ENCODE peak calls at places on chromosomes 11 and 22, in six cellular contexts. V is brain microvascular endothelial cell, B is HCT116, O is left ventricle myocardium inferior, A is psoas muscle, Y is body of pancreas. X is an unnamed sample.

GRCh38 chr11:94398101-94398500 is 3.1 kb downstream of the GPR83 start:
- DNase-seq in V (no peak), B (no peak), O (no peak), A (no peak), Y (no peak), X (no peak)

GRCh38 chr22:43891360-43892182 is at the start of gene PNPLA5:
- DNase-seq in V (peak; percentile 28), B (no peak), O (no peak), A (peak; percentile 40), Y (no peak), X (no peak)

GRCh38 chr11:28910926-28911325 is 802.7 kb downstream of the METTL15 start:
- DNase-seq in V (no peak), B (no peak), O (no peak), A (no peak), Y (no peak), X (no peak)

GRCh38 chr11:120375076-120375475 is 38.9 kb downstream of the ARHGEF12 start:
- DNase-seq in V (peak; percentile 60), B (no peak), O (no peak), A (no peak), Y (no peak), X (no peak)

GRCh38 chr22:38734203-38735100 is 21.3 kb downstream of the SUN2 start:
- DNase-seq in V (no peak), B (no peak), O (peak; percentile 11), A (peak; percentile 37), Y (no peak), X (no peak)

GRCh38 chr11:108609681-108610080 is 16.1 kb upstream of the EXPH5 start:
- DNase-seq in V (peak; percentile 74), B (no peak), O (no peak), A (no peak), Y (no peak), X (peak; percentile 69)

GRCh38 chr11:87137711-87138110 is 100.0 kb downstream of the TMEM135 start:
- DNase-seq in V (no peak), B (no peak), O (no peak), A (no peak), Y (no peak), X (no peak)

GRCh38 chr11:72594493-72595291 is 79.5 kb downstream of the PDE2A start:
- DNase-seq in V (no peak), B (no peak), O (no peak), A (no peak), Y (no peak), X (no peak)

GRCh38 chr22:50700387-50701075 is 27.9 kb downstream of the SHANK3 start:
- DNase-seq in V (no peak), B (no peak), O (peak; percentile 9), A (peak; percentile 44), Y (peak; percentile 9), X (no peak)

GRCh38 chr22:43720718-43721117 is 91.4 kb downstream of the EFCAB6 start:
- DNase-seq in V (no peak), B (no peak), O (no peak), A (no peak), Y (no peak), X (no peak)

GRCh38 chr22:44615602-44616180 is 86.3 kb upstream of the PRR5 start:
- DNase-seq in V (no peak), B (no peak), O (no peak), A (peak; percentile 26), Y (no peak), X (no peak)

GRCh38 chr22:19973551-19974183 is 32.0 kb upstream of the TXNRD2 start:
- DNase-seq in V (no peak), B (no peak), O (no peak), A (no peak), Y (no peak), X (no peak)
- H3K27ac ChIP-seq in V (no peak overlapping the region), B (no peak overlapping the region), O (no peak overlapping the region), A (no peak overlapping the region), Y (no peak overlapping the region), X (no peak overlapping the region)

DNA sequence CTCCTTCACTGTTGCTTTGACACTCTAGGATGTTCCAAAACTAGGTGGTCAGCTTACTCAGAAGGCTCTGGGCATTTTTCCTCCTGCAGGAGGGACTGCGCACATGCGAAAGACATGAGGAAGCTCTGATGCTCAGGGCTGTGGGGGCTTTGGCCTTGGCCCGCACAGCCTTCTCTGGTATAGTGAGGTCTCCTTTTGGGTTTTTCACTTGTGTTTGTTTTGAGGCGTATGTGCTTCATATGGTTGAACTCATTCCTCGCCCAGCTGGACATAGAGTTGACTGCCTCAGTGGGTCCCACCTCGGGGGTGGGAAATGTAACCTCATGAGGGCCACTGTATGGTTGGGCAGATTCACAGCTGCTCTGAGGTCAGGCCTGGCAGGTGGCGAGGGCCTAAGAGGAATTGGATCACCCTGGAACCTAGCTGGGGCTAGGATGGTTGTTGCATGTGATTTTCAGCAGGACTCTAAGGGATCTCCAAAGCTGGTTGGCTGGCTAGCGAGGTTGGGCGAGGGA is 63.7 kb downstream of the PTPRJ start:
- DNase-seq in V (no peak), B (no peak), O (no peak), A (no peak), Y (no peak), X (no peak)
- H3K27ac ChIP-seq in V (no peak overlapping the region), B (no peak overlapping the region), O (no peak overlapping the region), A (no peak overlapping the region), Y (peak overlapping the region; percentile 9), X (no peak overlapping the region)

DNA sequence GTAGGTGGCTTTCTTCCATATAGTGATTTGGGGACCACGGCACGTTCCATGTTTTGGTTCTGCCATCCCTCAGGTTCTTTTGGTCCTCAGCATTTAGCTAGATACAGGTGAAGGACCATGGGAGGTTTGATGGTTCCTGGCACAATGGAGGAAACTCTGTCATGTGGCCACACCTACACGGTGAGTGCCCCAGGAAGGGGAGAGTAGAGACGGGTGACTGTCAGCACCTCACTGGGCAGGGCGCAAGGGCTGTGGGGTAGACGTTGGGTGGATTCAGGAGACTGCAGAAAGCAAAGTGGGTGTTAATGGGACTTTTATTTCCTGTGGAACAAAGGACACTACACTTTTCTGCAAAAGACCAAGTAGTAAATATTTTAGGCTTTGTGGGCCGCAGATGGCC is 73.4 kb downstream of the PPP6R3 start:
- DNase-seq in V (no peak), B (no peak), O (no peak), A (no peak), Y (no peak), X (no peak)
- H3K27ac ChIP-seq in V (no peak overlapping the region), B (no peak overlapping the region), O (no peak overlapping the region), A (peak overlapping the region; percentile 84), Y (no peak overlapping the region), X (no peak overlapping the region)

DNA sequence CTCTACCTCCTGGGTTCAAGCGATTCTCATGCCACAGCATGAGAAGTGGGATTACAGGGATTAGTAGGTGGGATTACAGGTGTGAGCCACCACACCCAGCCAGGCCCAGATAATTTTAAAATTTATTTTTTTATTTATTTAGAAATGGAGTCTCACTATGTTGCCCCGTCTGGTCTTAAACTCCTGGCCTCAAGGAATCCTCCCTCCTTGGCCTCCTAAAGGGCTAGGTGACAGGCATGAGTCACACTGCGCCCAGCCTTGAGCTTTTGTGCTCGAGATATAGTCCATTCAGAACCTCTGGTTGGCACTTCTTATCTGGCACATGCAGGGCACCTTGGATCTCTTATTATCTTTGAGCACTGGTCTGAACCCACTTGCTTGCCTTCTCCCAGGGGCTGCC is 1.5 kb upstream of the SLC3A2 start:
- DNase-seq in V (no peak), B (no peak), O (no peak), A (no peak), Y (peak; percentile 38), X (no peak)
- H3K27ac ChIP-seq in V (peak overlapping the region; percentile 97), B (peak overlapping the region; percentile 96), O (peak overlapping the region; percentile 99), A (peak overlapping the region; percentile 100), Y (peak overlapping the region; percentile 98), X (peak overlapping the region; percentile 93)

GRCh38 chr11:33692013-33692504 is 8.6 kb downstream of the C11orf91 start:
- DNase-seq in V (peak; percentile 97), B (peak; percentile 81), O (peak; percentile 47), A (peak; percentile 76), Y (peak; percentile 75), X (peak; percentile 96)
- H3K27ac ChIP-seq in V (peak overlapping the region; percentile 98), B (peak overlapping the region; percentile 72), O (peak overlapping the region; percentile 93), A (peak overlapping the region; percentile 72), Y (peak overlapping the region; percentile 88), X (peak overlapping the region; percentile 98)

GRCh38 chr22:42623756-42624446 is 9.2 kb upstream of the POLDIP3 start:
- DNase-seq in V (no peak), B (no peak), O (no peak), A (peak; percentile 56), Y (no peak), X (no peak)

GRCh38 chr22:42626431-42626830 is 11.7 kb upstream of the POLDIP3 start:
- DNase-seq in V (no peak), B (no peak), O (no peak), A (no peak), Y (no peak), X (no peak)

GRCh38 chr22:42625416-42625815 is 10.7 kb upstream of the POLDIP3 start:
- DNase-seq in V (no peak), B (no peak), O (no peak), A (no peak), Y (no peak), X (no peak)

GRCh38 chr22:42623301-42623751 is 8.6 kb upstream of the POLDIP3 start:
- DNase-seq in V (no peak), B (no peak), O (no peak), A (peak; percentile 57), Y (no peak), X (no peak)

GRCh38 chr22:42624551-42625106 is 9.9 kb upstream of the POLDIP3 start:
- DNase-seq in V (no peak), B (no peak), O (no peak), A (no peak), Y (no peak), X (no peak)
- H3K27ac ChIP-seq in V (no peak overlapping the region), B (no peak overlapping the region), O (peak overlapping the region; percentile 67), A (no peak overlapping the region), Y (no peak overlapping the region), X (no peak overlapping the region)

GRCh38 chr11:102320679-102321078 is 3.4 kb downstream of the BIRC3 start:
- DNase-seq in V (no peak), B (no peak), O (no peak), A (no peak), Y (no peak), X (no peak)
- H3K27ac ChIP-seq in V (no peak overlapping the region), B (no peak overlapping the region), O (peak overlapping the region; percentile 83), A (no peak overlapping the region), Y (peak overlapping the region; percentile 47), X (no peak overlapping the region)

X was measured in mammary epithelial cell.